ENCODE peak calls at places on chromosomes 4 and X, in nine cellular contexts. One of them, this sample, is unnamed.

GRCh38 chr4:2932951-2933565 is 30.1 kb downstream of the NOP14 start:
- DNase-seq in sciatic nerve: peak; percentile 63
- DNase-seq in endothelial cell: no peak
- DNase-seq in T-helper 1 cell: no peak
- DNase-seq in astrocyte: no peak
- DNase-seq in NCI-H1092: no peak
- DNase-seq in glomerular endothelial cell: no peak
- DNase-seq in fibroblast of lung: no peak
- DNase-seq in nephron progenitor cell: no peak
- DNase-seq in this sample: no peak

GRCh38 chr4:142331646-142332045 is 514.5 kb downstream of the INPP4B start:
- DNase-seq in sciatic nerve: no peak
- DNase-seq in endothelial cell: no peak
- DNase-seq in T-helper 1 cell: no peak
- DNase-seq in astrocyte: peak; percentile 72
- DNase-seq in NCI-H1092: no peak
- DNase-seq in glomerular endothelial cell: no peak
- DNase-seq in fibroblast of lung: peak; percentile 70
- DNase-seq in nephron progenitor cell: no peak
- DNase-seq in this sample: no peak

GRCh38 chr4:69167300-69167699 is 47.2 kb downstream of the UGT2B11 start:
- DNase-seq in sciatic nerve: no peak
- DNase-seq in endothelial cell: no peak
- DNase-seq in T-helper 1 cell: no peak
- DNase-seq in astrocyte: peak; percentile 26
- DNase-seq in NCI-H1092: no peak
- DNase-seq in glomerular endothelial cell: no peak
- DNase-seq in fibroblast of lung: peak; percentile 35
- DNase-seq in nephron progenitor cell: no peak
- DNase-seq in this sample: peak; percentile 21

GRCh38 chrX:19121898-19122640 is at the start of gene ADGRG2:
- DNase-seq in sciatic nerve: peak; percentile 63
- DNase-seq in endothelial cell: peak; percentile 14
- DNase-seq in T-helper 1 cell: no peak
- DNase-seq in astrocyte: peak; percentile 7
- DNase-seq in NCI-H1092: no peak
- DNase-seq in glomerular endothelial cell: no peak
- DNase-seq in fibroblast of lung: peak; percentile 21
- DNase-seq in nephron progenitor cell: peak; percentile 63
- DNase-seq in this sample: peak; percentile 4

GRCh38 chr4:4356106-4357041 is 30.5 kb upstream of the NSG1 start:
- DNase-seq in sciatic nerve: no peak
- DNase-seq in endothelial cell: no peak
- DNase-seq in T-helper 1 cell: no peak
- DNase-seq in astrocyte: no peak
- DNase-seq in NCI-H1092: no peak
- DNase-seq in glomerular endothelial cell: no peak
- DNase-seq in fibroblast of lung: peak; percentile 13
- DNase-seq in nephron progenitor cell: peak; percentile 22
- DNase-seq in this sample: no peak

GRCh38 chr4:13169731-13170130 is 314.4 kb downstream of the RAB28 start:
- DNase-seq in sciatic nerve: no peak
- DNase-seq in endothelial cell: no peak
- DNase-seq in T-helper 1 cell: no peak
- DNase-seq in astrocyte: peak; percentile 50
- DNase-seq in NCI-H1092: no peak
- DNase-seq in glomerular endothelial cell: no peak
- DNase-seq in fibroblast of lung: peak; percentile 58
- DNase-seq in nephron progenitor cell: no peak
- DNase-seq in this sample: no peak

GRCh38 chr4:54497947-54498346 is 159.8 kb upstream of the KIT start:
- DNase-seq in sciatic nerve: no peak
- DNase-seq in endothelial cell: no peak
- DNase-seq in T-helper 1 cell: no peak
- DNase-seq in astrocyte: no peak
- DNase-seq in NCI-H1092: no peak
- DNase-seq in glomerular endothelial cell: no peak
- DNase-seq in fibroblast of lung: no peak
- DNase-seq in nephron progenitor cell: no peak
- DNase-seq in this sample: no peak

GRCh38 chr4:173573725-173574124 is 43.7 kb upstream of the HAND2 start:
- DNase-seq in sciatic nerve: no peak
- DNase-seq in endothelial cell: no peak
- DNase-seq in T-helper 1 cell: no peak
- DNase-seq in astrocyte: no peak
- DNase-seq in NCI-H1092: no peak
- DNase-seq in glomerular endothelial cell: no peak
- DNase-seq in fibroblast of lung: no peak
- DNase-seq in nephron progenitor cell: no peak
- DNase-seq in this sample: no peak

GRCh38 chr4:16055937-16056336 is 27.9 kb downstream of the PROM1 start:
- DNase-seq in sciatic nerve: no peak
- DNase-seq in endothelial cell: no peak
- DNase-seq in T-helper 1 cell: no peak
- DNase-seq in astrocyte: no peak
- DNase-seq in NCI-H1092: peak; percentile 72
- DNase-seq in glomerular endothelial cell: no peak
- DNase-seq in fibroblast of lung: no peak
- DNase-seq in nephron progenitor cell: no peak
- DNase-seq in this sample: no peak

This sample was measured in ELR.